ENCODE peak calls at places on chromosomes 5 and 9, in seven cellular contexts. O is left ventricle myocardium inferior, B is AG09309, N is GM23248, S is aorta, Y is psoas muscle, K is uterus. L is an unnamed sample.

GRCh38 chr9:126435626-126436025 is 109.0 kb downstream of the MVB12B start:
- DNase-seq in B (no peak), Y (no peak), N (no peak), S (no peak), K (no peak), O (no peak), L (peak; percentile 4)

GRCh38 chr5:176773408-176774035 is 36.8 kb upstream of the UNC5A start:
- DNase-seq in Y (no peak), O (no peak), S (peak; percentile 62), K (no peak), N (no peak), B (no peak), L (peak; percentile 29)

GRCh38 chr9:108860764-108861163 is 1.3 kb upstream of the ACTL7A start:
- DNase-seq in Y (no peak), K (no peak), B (no peak), O (no peak), S (no peak), N (no peak), L (no peak)

GRCh38 chr5:80346055-80346454 is 26.3 kb downstream of the SPZ1 start:
- DNase-seq in B (no peak), S (no peak), K (no peak), Y (no peak), O (no peak), N (peak; percentile 10), L (no peak)

GRCh38 chr5:91339053-91339710 is 43.9 kb downstream of the ARRDC3 start:
- DNase-seq in O (no peak), S (no peak), Y (no peak), B (peak; percentile 46), N (peak; percentile 29), K (no peak), L (no peak)

GRCh38 chr5:22852807-22853670 is at the start of gene CDH12:
- DNase-seq in K (no peak), O (no peak), S (no peak), N (peak; percentile 0), B (no peak), Y (no peak), L (no peak)

GRCh38 chr9:136773386-136774044 is 9.2 kb upstream of the LCN15 start:
- DNase-seq in K (no peak), B (no peak), S (peak; percentile 76), O (no peak), Y (peak; percentile 60), N (peak; percentile 42), L (no peak)

GRCh38 chr9:127753556-127753955 is 18.5 kb upstream of the TOR2A start:
- DNase-seq in S (no peak), O (no peak), B (no peak), Y (no peak), N (no peak), K (no peak), L (no peak)

GRCh38 chr5:180096616-180097015 is 25.1 kb upstream of the RNF130 start:
- DNase-seq in S (no peak), N (no peak), K (no peak), Y (no peak), O (no peak), B (no peak), L (no peak)

GRCh38 chr5:51468196-51468595 is 84.9 kb downstream of the ISL1 start:
- DNase-seq in O (no peak), K (no peak), B (no peak), N (no peak), S (no peak), Y (no peak), L (no peak)

GRCh38 chr9:75087279-75087823 is 604 bp downstream of the NMRK1 start:
- DNase-seq in N (peak; percentile 78), Y (no peak), O (no peak), S (no peak), B (no peak), K (no peak), L (no peak)

GRCh38 chr9:37529111-37529510 is 43.4 kb downstream of the POLR1E start:
- DNase-seq in B (no peak), Y (no peak), O (no peak), S (no peak), K (no peak), N (no peak), L (no peak)

GRCh38 chr5:144120781-144121180 is 49.7 kb downstream of the YIPF5 start:
- DNase-seq in Y (no peak), O (no peak), K (no peak), N (no peak), S (no peak), B (no peak), L (no peak)

GRCh38 chr9:125977223-125977622 is 230.1 kb downstream of the PBX3 start:
- DNase-seq in O (no peak), K (no peak), N (peak; percentile 38), S (no peak), Y (no peak), B (no peak), L (no peak)

GRCh38 chr5:155729684-155730059 is 597.3 kb upstream of the SGCD start:
- DNase-seq in K (no peak), Y (peak; percentile 75), B (no peak), N (peak; percentile 18), S (peak; percentile 73), O (peak; percentile 77), L (no peak)

GRCh38 chr9:134707031-134707680 is 65.6 kb downstream of the COL5A1 start:
- DNase-seq in O (peak; percentile 88), B (peak; percentile 21), K (peak; percentile 91), N (peak; percentile 64), Y (peak; percentile 84), S (peak; percentile 94), L (peak; percentile 92)

GRCh38 chr9:120913673-120914266 is 12.8 kb downstream of the TRAF1 start:
- DNase-seq in N (peak; percentile 12), B (no peak), Y (no peak), K (no peak), O (no peak), S (no peak), L (no peak)

GRCh38 chr5:141507387-141508091 is 18.7 kb downstream of the PCDHGC5 start:
- DNase-seq in O (peak; percentile 61), B (no peak), K (peak; percentile 76), S (no peak), N (peak; percentile 91), Y (peak; percentile 78), L (no peak)

GRCh38 chr9:76475691-76476090 is 16.7 kb downstream of the GCNT1 start:
- DNase-seq in Y (no peak), S (no peak), N (no peak), O (no peak), K (no peak), B (no peak), L (no peak)

GRCh38 chr5:154400678-154401077 is 45.1 kb upstream of the SAP30L start:
- DNase-seq in Y (no peak), N (no peak), K (no peak), S (no peak), O (no peak), B (no peak), L (peak; percentile 63)

GRCh38 chr5:91101777-91102379 is 281.2 kb downstream of the ARRDC3 start:
- DNase-seq in K (peak; percentile 64), O (peak; percentile 66), N (peak; percentile 88), Y (peak; percentile 73), B (peak; percentile 63), S (peak; percentile 81), L (peak; percentile 84)

GRCh38 chr5:125823572-125823971 is 599.6 kb upstream of the GRAMD2B start:
- DNase-seq in Y (no peak), O (no peak), N (peak; percentile 37), B (no peak), S (no peak), K (no peak), L (no peak)

GRCh38 chr9:98255064-98255577 is 328 bp downstream of the TBC1D2 start:
- DNase-seq in Y (no peak), N (peak; percentile 82), K (no peak), S (peak; percentile 73), B (no peak), O (no peak), L (no peak)

GRCh38 chr5:115758356-115758755 is 58.1 kb downstream of the CDO1 start:
- DNase-seq in Y (no peak), S (no peak), K (no peak), B (no peak), N (peak; percentile 2), O (no peak), L (no peak)

GRCh38 chr9:101399641-101399965 is 952 bp downstream of the ZNF189 start:
- DNase-seq in S (no peak), Y (no peak), B (no peak), N (no peak), K (no peak), O (no peak), L (no peak)
- H3K4me3 ChIP-seq in S (peak overlapping the region; percentile 90), Y (peak overlapping the region; percentile 81), B (peak overlapping the region; percentile 82), N (peak overlapping the region; percentile 96), K (peak overlapping the region; percentile 68), O (peak overlapping the region; percentile 85), L (peak overlapping the region; percentile 92)

DNA sequence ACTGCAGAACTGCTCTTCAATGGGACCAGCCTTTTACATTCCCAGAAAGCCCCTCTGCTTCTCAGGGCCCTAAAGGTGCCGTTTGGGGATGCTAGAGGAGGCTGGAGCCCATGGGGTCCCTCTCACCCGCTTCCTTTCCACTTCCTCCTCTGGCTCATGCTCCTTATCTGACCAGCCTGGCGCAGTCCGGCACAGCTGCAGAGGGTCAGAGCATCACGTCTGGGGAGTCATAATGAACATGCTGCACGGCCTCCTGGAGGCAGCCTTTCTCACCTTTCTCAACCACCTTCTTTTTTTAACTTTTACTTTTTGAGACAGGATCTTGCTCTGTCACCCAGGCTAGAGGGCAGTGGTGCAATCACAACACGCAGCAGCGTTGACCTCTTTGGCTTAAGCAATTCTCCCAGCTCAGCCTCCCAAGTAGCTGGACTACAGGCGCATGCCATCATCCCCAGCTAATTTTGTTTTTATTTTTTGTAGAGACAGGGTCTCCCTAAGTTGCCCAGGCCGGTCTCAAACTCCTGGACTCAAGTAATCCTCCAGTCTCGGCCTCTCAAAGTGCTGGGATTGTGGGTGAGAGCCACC is 15.1 kb upstream of the TCF7 start:
- DNase-seq in O (no peak), Y (peak; percentile 32), N (no peak), K (no peak), B (no peak), S (no peak), L (no peak)
- H3K4me3 ChIP-seq in O (no peak overlapping the region), Y (no peak overlapping the region), N (no peak overlapping the region), K (no peak overlapping the region), B (no peak overlapping the region), S (no peak overlapping the region), L (no peak overlapping the region)

GRCh38 chr9:129235041-129235930 is 57.2 kb upstream of the IER5L start:
- DNase-seq in B (no peak), Y (peak; percentile 31), O (no peak), S (peak; percentile 69), K (peak; percentile 11), N (no peak), L (no peak)
- H3K4me3 ChIP-seq in B (no peak overlapping the region), Y (no peak overlapping the region), O (no peak overlapping the region), S (no peak overlapping the region), K (no peak overlapping the region), N (no peak overlapping the region), L (no peak overlapping the region)

GRCh38 chr5:136030956-136031611 is 2.3 kb downstream of the TGFBI start:
- DNase-seq in S (no peak), Y (no peak), N (no peak), B (no peak), O (no peak), K (no peak), L (peak; percentile 36)

GRCh38 chr5:136030252-136030651 is 1.5 kb downstream of the TGFBI start:
- DNase-seq in N (no peak), K (no peak), B (no peak), O (no peak), Y (no peak), S (no peak), L (peak; percentile 26)

GRCh38 chr5:136028090-136028489 is 698 bp upstream of the TGFBI start:
- DNase-seq in S (no peak), O (no peak), K (no peak), N (no peak), B (no peak), Y (no peak), L (no peak)

GRCh38 chr5:136027316-136027715 is 1.5 kb upstream of the TGFBI start:
- DNase-seq in S (no peak), Y (no peak), O (no peak), N (no peak), K (no peak), B (no peak), L (peak; percentile 67)

GRCh38 chr5:136028782-136029742 is at the start of gene TGFBI:
- DNase-seq in O (peak; percentile 82), B (no peak), S (peak; percentile 93), Y (peak; percentile 84), N (peak; percentile 92), K (peak; percentile 70), L (peak; percentile 82)
- H3K4me3 ChIP-seq in O (peak within 1 kb of the TSS; percentile 85), B (peak within 1 kb of the TSS; percentile 68), S (peak within 1 kb of the TSS; percentile 37), Y (peak within 1 kb of the TSS; percentile 67), N (peak within 1 kb of the TSS; percentile 81), K (peak within 1 kb of the TSS; percentile 47), L (peak within 1 kb of the TSS; percentile 76)